ENCODE peak calls at places on chromosomes 16 and 17, in nine cellular contexts. A is NCI-H345; L is memory B cell; K is transverse colon; Y is stimulated activated CD8-positive, alpha-beta memory T cell treated with anti-CD3 and anti-CD28 coated beads, Interleukin-2, amount 100 ng/mL, for 48 hours; J is foreskin melanocyte; D is left cardiac atrium; W is right lobe of liver; T is kidney epithelial cell. R is an unnamed sample.

GRCh38 chr16:1820096-1820972 is 6.3 kb downstream of the HAGH start:
- DNase-seq in A (no peak), L (no peak), K (no peak), Y (no peak), J (no peak), D (no peak), W (no peak), T (no peak), R (no peak)

GRCh38 chr17:73625006-73625405 is 19.2 kb downstream of the SDK2 start:
- DNase-seq in A (no peak), L (no peak), K (no peak), Y (no peak), J (no peak), D (no peak), W (no peak), T (no peak), R (no peak)

GRCh38 chr16:80369559-80369958 is 171.2 kb upstream of the DYNLRB2 start:
- DNase-seq in A (no peak), L (no peak), K (peak), Y (no peak), J (peak), D (peak), W (no peak), T (peak), R (no peak)

GRCh38 chr16:79589495-79590134 is 10.9 kb downstream of the MAF start:
- DNase-seq in A (no peak), L (no peak), K (no peak), Y (no peak), J (no peak), D (no peak), W (peak), T (no peak), R (no peak)

GRCh38 chr17:54536306-54536705 is 364.3 kb upstream of the TOM1L1 start:
- DNase-seq in A (no peak), L (no peak), K (no peak), Y (no peak), J (no peak), D (no peak), W (no peak), T (no peak), R (no peak)

GRCh38 chr17:45265823-45266222 is 3.9 kb upstream of the SPATA32 start:
- DNase-seq in A (no peak), L (no peak), K (peak), Y (no peak), J (peak), D (no peak), W (no peak), T (peak), R (no peak)

GRCh38 chr17:72971513-72971880 is 121.0 kb downstream of the SLC39A11 start:
- DNase-seq in A (no peak), L (no peak), K (no peak), Y (no peak), J (no peak), D (no peak), W (no peak), T (no peak), R (no peak)

GRCh38 chr16:15396948-15397594 is 1.5 kb downstream of the MPV17L start:
- DNase-seq in A (no peak), L (no peak), K (no peak), Y (no peak), J (no peak), D (no peak), W (no peak), T (no peak), R (no peak)

GRCh38 chr17:50721194-50722010 is 2.0 kb downstream of the LUC7L3 start:
- DNase-seq in A (no peak), L (no peak), K (no peak), Y (no peak), J (no peak), D (no peak), W (no peak), T (no peak), R (no peak)

GRCh38 chr16:73068546-73069401 is 20.8 kb upstream of the ZFHX3 start:
- DNase-seq in A (peak), L (no peak), K (peak), Y (no peak), J (peak), D (peak), W (peak), T (peak), R (no peak)

GRCh38 chr17:49696233-49696761 is 11.5 kb downstream of the SLC35B1 start:
- DNase-seq in A (no peak), L (no peak), K (no peak), Y (peak), J (no peak), D (no peak), W (no peak), T (no peak), R (peak)

GRCh38 chr17:65664296-65664695 is 102.8 kb upstream of the AXIN2 start:
- DNase-seq in A (no peak), L (no peak), K (no peak), Y (no peak), J (no peak), D (no peak), W (no peak), T (no peak), R (no peak)

GRCh38 chr17:78692460-78693010 is 89.5 kb downstream of the CYTH1 start:
- DNase-seq in A (no peak), L (no peak), K (no peak), Y (no peak), J (no peak), D (no peak), W (no peak), T (no peak), R (no peak)

GRCh38 chr16:69937465-69937951 is 13.6 kb upstream of the CLEC18A start:
- DNase-seq in A (no peak), L (no peak), K (no peak), Y (no peak), J (no peak), D (no peak), W (no peak), T (no peak), R (no peak)

GRCh38 chr17:48725005-48725293 is 2.0 kb downstream of the PRAC2 start:
- DNase-seq in A (no peak), L (no peak), K (no peak), Y (no peak), J (no peak), D (no peak), W (no peak), T (no peak), R (no peak)